ENCODE peak calls at places on chromosomes 16 and 17, in five cellular contexts. One of them, this sample, is unnamed.

GRCh38 chr16:72927199-72928088 is 120.5 kb downstream of the ZFHX3 start:
- DNase-seq in right atrium auricular region: no peak
- DNase-seq in endothelial cell: no peak
- DNase-seq in colonic mucosa: no peak
- DNase-seq in astrocyte of the cerebellum: peak
- DNase-seq in this sample: no peak

GRCh38 chr16:4058386-4058785 is 57.9 kb downstream of the ADCY9 start:
- DNase-seq in right atrium auricular region: no peak
- DNase-seq in endothelial cell: no peak
- DNase-seq in colonic mucosa: no peak
- DNase-seq in astrocyte of the cerebellum: no peak
- DNase-seq in this sample: no peak

GRCh38 chr17:20266806-20267458 is 200.4 kb downstream of the LGALS9B start:
- DNase-seq in right atrium auricular region: no peak
- DNase-seq in endothelial cell: no peak
- DNase-seq in colonic mucosa: no peak
- DNase-seq in astrocyte of the cerebellum: peak
- DNase-seq in this sample: no peak

GRCh38 chr17:73492802-73493139 is 151.5 kb downstream of the SDK2 start:
- DNase-seq in right atrium auricular region: no peak
- DNase-seq in endothelial cell: no peak
- DNase-seq in colonic mucosa: no peak
- DNase-seq in astrocyte of the cerebellum: no peak
- DNase-seq in this sample: no peak

GRCh38 chr16:3458852-3459361 is 15.4 kb downstream of the NAA60 start:
- DNase-seq in right atrium auricular region: no peak
- DNase-seq in endothelial cell: no peak
- DNase-seq in colonic mucosa: peak
- DNase-seq in astrocyte of the cerebellum: no peak
- DNase-seq in this sample: no peak

GRCh38 chr16:23304620-23305019 is 2.5 kb downstream of the SCNN1B start:
- DNase-seq in right atrium auricular region: no peak
- DNase-seq in endothelial cell: no peak
- DNase-seq in colonic mucosa: no peak
- DNase-seq in astrocyte of the cerebellum: no peak
- DNase-seq in this sample: no peak

GRCh38 chr16:83420206-83420760 is 387.5 kb upstream of the HSBP1 start:
- DNase-seq in right atrium auricular region: no peak
- DNase-seq in endothelial cell: peak
- DNase-seq in colonic mucosa: no peak
- DNase-seq in astrocyte of the cerebellum: peak
- DNase-seq in this sample: no peak

GRCh38 chr16:65959978-65960377 is 406.5 kb upstream of the CDH5 start:
- DNase-seq in right atrium auricular region: no peak
- DNase-seq in endothelial cell: no peak
- DNase-seq in colonic mucosa: no peak
- DNase-seq in astrocyte of the cerebellum: no peak
- DNase-seq in this sample: no peak

GRCh38 chr16:14003119-14003570 is 68.0 kb upstream of the MRTFB start:
- DNase-seq in right atrium auricular region: peak
- DNase-seq in endothelial cell: peak
- DNase-seq in colonic mucosa: peak
- DNase-seq in astrocyte of the cerebellum: no peak
- DNase-seq in this sample: no peak

GRCh38 chr17:52106638-52107261 is 51.8 kb downstream of the CA10 start:
- DNase-seq in right atrium auricular region: peak
- DNase-seq in endothelial cell: peak
- DNase-seq in colonic mucosa: peak
- DNase-seq in astrocyte of the cerebellum: peak
- DNase-seq in this sample: peak

GRCh38 chr17:17547210-17547764 is 44.2 kb downstream of the PEMT start:
- DNase-seq in right atrium auricular region: no peak
- DNase-seq in endothelial cell: no peak
- DNase-seq in colonic mucosa: no peak
- DNase-seq in astrocyte of the cerebellum: no peak
- DNase-seq in this sample: no peak

GRCh38 chr16:47460301-47460754 is 535 bp downstream of the ITFG1 start:
- DNase-seq in right atrium auricular region: no peak
- DNase-seq in endothelial cell: no peak
- DNase-seq in colonic mucosa: no peak
- DNase-seq in astrocyte of the cerebellum: no peak
- DNase-seq in this sample: no peak

GRCh38 chr16:88331989-88332920 is 50.5 kb upstream of the ZNF469 start:
- DNase-seq in right atrium auricular region: peak
- DNase-seq in endothelial cell: no peak
- DNase-seq in colonic mucosa: no peak
- DNase-seq in astrocyte of the cerebellum: peak
- DNase-seq in this sample: no peak

GRCh38 chr16:720507-720989 is 398 bp upstream of the ANTKMT start:
- DNase-seq in right atrium auricular region: no peak
- DNase-seq in endothelial cell: no peak
- DNase-seq in colonic mucosa: peak
- DNase-seq in astrocyte of the cerebellum: no peak
- DNase-seq in this sample: no peak

GRCh38 chr17:43368740-43369506 is 29.9 kb upstream of the ARL4D start:
- DNase-seq in right atrium auricular region: peak
- DNase-seq in endothelial cell: peak
- DNase-seq in colonic mucosa: peak
- DNase-seq in astrocyte of the cerebellum: no peak
- DNase-seq in this sample: peak
- TF ChIP-seq CTCF in right atrium auricular region: peak
- TF ChIP-seq CTCF in endothelial cell: no peak
- TF ChIP-seq CTCF in colonic mucosa: no peak
- TF ChIP-seq CTCF in astrocyte of the cerebellum: no peak
- TF ChIP-seq CTCF in this sample: no peak

GRCh38 chr17:42547001-42547461 is 5.7 kb upstream of the HSD17B1 start:
- DNase-seq in right atrium auricular region: no peak
- DNase-seq in endothelial cell: no peak
- DNase-seq in colonic mucosa: no peak
- DNase-seq in astrocyte of the cerebellum: no peak
- DNase-seq in this sample: no peak

GRCh38 chr17:42547698-42548069 is 5.0 kb upstream of the HSD17B1 start:
- DNase-seq in right atrium auricular region: no peak
- DNase-seq in endothelial cell: no peak
- DNase-seq in colonic mucosa: no peak
- DNase-seq in astrocyte of the cerebellum: no peak
- DNase-seq in this sample: no peak

GRCh38 chr17:42544874-42545283 is 7.8 kb upstream of the HSD17B1 start:
- DNase-seq in right atrium auricular region: no peak
- DNase-seq in endothelial cell: no peak
- DNase-seq in colonic mucosa: no peak
- DNase-seq in astrocyte of the cerebellum: no peak
- DNase-seq in this sample: no peak

GRCh38 chr17:42548993-42549755 is 3.5 kb upstream of the HSD17B1 start:
- DNase-seq in right atrium auricular region: no peak
- DNase-seq in endothelial cell: no peak
- DNase-seq in colonic mucosa: no peak
- DNase-seq in astrocyte of the cerebellum: no peak
- DNase-seq in this sample: no peak

DNA sequence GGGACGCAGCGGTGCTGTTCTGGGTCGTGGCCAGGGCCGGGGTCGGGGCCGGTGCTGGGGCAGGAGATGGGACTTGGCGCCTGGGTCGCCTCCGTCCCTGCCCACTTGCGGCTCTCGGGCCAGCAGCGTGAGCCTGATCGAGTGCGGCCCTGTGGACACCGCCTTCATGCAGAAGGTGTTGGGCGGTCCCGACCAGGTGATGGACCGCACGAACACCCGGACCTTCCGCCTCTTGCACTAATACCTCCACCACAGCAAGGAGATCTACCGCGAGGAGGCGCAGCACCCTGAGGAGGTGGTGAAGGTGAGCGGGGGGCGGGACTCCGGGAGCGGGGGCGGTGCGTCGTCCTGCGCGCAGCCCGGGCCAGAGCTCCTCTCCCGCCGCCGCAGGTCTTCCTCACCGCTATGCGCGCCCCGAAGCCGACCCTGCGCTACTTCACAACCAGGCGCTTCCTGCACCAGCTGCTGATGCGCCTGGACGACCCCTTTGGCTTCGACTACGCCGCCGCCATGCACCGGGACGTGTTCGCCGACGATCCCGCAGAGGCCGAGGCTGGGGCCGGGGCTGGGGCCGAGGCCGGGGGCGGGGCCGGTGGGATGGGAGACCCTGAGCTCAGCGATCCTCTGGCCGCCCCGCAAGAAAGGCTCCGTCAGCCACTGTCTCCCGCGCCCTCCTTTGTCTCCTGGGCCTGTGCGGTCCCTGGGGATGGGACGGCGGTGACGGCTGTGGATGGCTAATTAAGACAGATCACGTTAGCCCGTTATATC is 4.5 kb upstream of the HSD17B1 start:
- DNase-seq in right atrium auricular region: no peak
- DNase-seq in endothelial cell: peak
- DNase-seq in colonic mucosa: peak
- DNase-seq in astrocyte of the cerebellum: no peak
- DNase-seq in this sample: peak
- TF ChIP-seq CTCF in right atrium auricular region: peak
- TF ChIP-seq CTCF in endothelial cell: peak
- TF ChIP-seq CTCF in colonic mucosa: peak
- TF ChIP-seq CTCF in astrocyte of the cerebellum: peak
- TF ChIP-seq CTCF in this sample: peak

GRCh38 chr17:8654822-8655221 is 24.3 kb upstream of the MYH10 start:
- DNase-seq in right atrium auricular region: no peak
- DNase-seq in endothelial cell: no peak
- DNase-seq in colonic mucosa: no peak
- DNase-seq in astrocyte of the cerebellum: no peak
- DNase-seq in this sample: no peak

GRCh38 chr17:8647202-8647601 is 16.7 kb upstream of the MYH10 start:
- DNase-seq in right atrium auricular region: no peak
- DNase-seq in endothelial cell: no peak
- DNase-seq in colonic mucosa: no peak
- DNase-seq in astrocyte of the cerebellum: no peak
- DNase-seq in this sample: no peak

GRCh38 chr17:8649157-8650118 is 18.9 kb upstream of the MYH10 start:
- DNase-seq in right atrium auricular region: peak
- DNase-seq in endothelial cell: no peak
- DNase-seq in colonic mucosa: no peak
- DNase-seq in astrocyte of the cerebellum: peak
- DNase-seq in this sample: no peak

GRCh38 chr17:8650119-8650499 is 19.6 kb upstream of the MYH10 start:
- DNase-seq in right atrium auricular region: no peak
- DNase-seq in endothelial cell: no peak
- DNase-seq in colonic mucosa: no peak
- DNase-seq in astrocyte of the cerebellum: no peak
- DNase-seq in this sample: no peak

DNA sequence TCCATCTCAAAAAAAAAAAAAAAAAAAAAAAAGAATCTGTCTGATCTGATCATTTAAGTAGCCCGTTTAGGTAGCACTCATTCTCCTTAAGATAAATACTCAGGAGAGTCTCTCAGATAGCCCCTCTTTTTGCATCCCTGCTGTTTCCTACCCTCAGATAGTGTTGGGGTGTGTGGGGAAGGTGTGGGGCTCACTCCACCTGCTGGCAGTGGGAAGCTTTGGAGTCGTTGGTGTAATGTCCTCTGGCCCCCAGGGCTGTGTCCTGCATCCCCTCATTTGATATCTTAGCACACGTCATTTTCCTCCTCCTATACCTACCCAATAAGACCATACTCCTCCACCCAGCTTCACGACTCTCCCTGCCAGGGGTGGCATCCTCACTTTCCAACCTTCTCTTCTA is 20.5 kb upstream of the MYH10 start:
- DNase-seq in right atrium auricular region: no peak
- DNase-seq in endothelial cell: no peak
- DNase-seq in colonic mucosa: no peak
- DNase-seq in astrocyte of the cerebellum: no peak
- DNase-seq in this sample: no peak
- TF ChIP-seq CTCF in right atrium auricular region: peak
- TF ChIP-seq CTCF in endothelial cell: no peak
- TF ChIP-seq CTCF in colonic mucosa: no peak
- TF ChIP-seq CTCF in astrocyte of the cerebellum: peak
- TF ChIP-seq CTCF in this sample: no peak

GRCh38 chr16:56041556-56042140 is 149.6 kb upstream of the GNAO1 start:
- DNase-seq in right atrium auricular region: no peak
- DNase-seq in endothelial cell: peak
- DNase-seq in colonic mucosa: no peak
- DNase-seq in astrocyte of the cerebellum: no peak
- DNase-seq in this sample: peak
- TF ChIP-seq CTCF in right atrium auricular region: peak
- TF ChIP-seq CTCF in endothelial cell: no peak
- TF ChIP-seq CTCF in colonic mucosa: no peak
- TF ChIP-seq CTCF in astrocyte of the cerebellum: no peak
- TF ChIP-seq CTCF in this sample: peak

This sample was measured in progenitor cell of endocrine pancreas.